ENCODE peak calls at places on chromosomes 6 and 20, in seven cellular contexts. X is pons; H is mammary epithelial cell; V is GM12878; Q is CD8-positive, alpha-beta T cell; K is left ventricle myocardium superior; Y is NCI-H1092 treated with DMSO at 0.1 percent for 48 hours. G is an unnamed sample.

GRCh38 chr6:165096209-165096608 is 213.2 kb downstream of the C6orf118 start:
- DNase-seq in X (no peak), H (no peak), V (no peak), Q (no peak), K (no peak), Y (no peak), G (no peak)

GRCh38 chr20:4150095-4150492 is 134.7 kb upstream of the RNF24 start:
- DNase-seq in X (no peak), H (no peak), V (no peak), Q (no peak), K (no peak), Y (no peak), G (peak; percentile 50)

GRCh38 chr6:166589786-166590574 is 3.5 kb upstream of the RAMACL start:
- DNase-seq in X (no peak), H (no peak), V (no peak), Q (no peak), K (no peak), Y (no peak), G (no peak)

GRCh38 chr6:56345539-56346090 is 98.2 kb upstream of the COL21A1 start:
- DNase-seq in X (no peak), H (no peak), V (no peak), Q (no peak), K (no peak), Y (no peak), G (no peak)

GRCh38 chr6:134389129-134389528 is 71.2 kb upstream of the SGK1 start:
- DNase-seq in X (no peak), H (no peak), V (no peak), Q (no peak), K (no peak), Y (no peak), G (no peak)

GRCh38 chr6:12371641-12372146 is 81.5 kb downstream of the EDN1 start:
- DNase-seq in X (no peak), H (peak; percentile 62), V (no peak), Q (no peak), K (no peak), Y (no peak), G (no peak)

GRCh38 chr20:51586005-51586440 is 43.5 kb upstream of the NFATC2 start:
- DNase-seq in X (no peak), H (peak; percentile 67), V (no peak), Q (no peak), K (no peak), Y (no peak), G (no peak)

GRCh38 chr6:110878751-110879539 is 4.4 kb downstream of the AMD1 start:
- DNase-seq in X (peak; percentile 77), H (no peak), V (no peak), Q (no peak), K (no peak), Y (no peak), G (peak; percentile 64)

GRCh38 chr6:10837009-10837691 is 1.2 kb downstream of the MAK start:
- DNase-seq in X (no peak), H (peak; percentile 10), V (no peak), Q (no peak), K (peak; percentile 57), Y (no peak), G (peak; percentile 16)

GRCh38 chr6:69090132-69090531 is 455.1 kb downstream of the ADGRB3 start:
- DNase-seq in X (no peak), H (no peak), V (no peak), Q (no peak), K (no peak), Y (no peak), G (no peak)

GRCh38 chr20:905396-905961 is 10.7 kb downstream of the ANGPT4 start:
- DNase-seq in X (peak; percentile 63), H (no peak), V (no peak), Q (no peak), K (no peak), Y (no peak), G (no peak)

GRCh38 chr6:52504778-52505127 is 72.1 kb downstream of the TRAM2 start:
- DNase-seq in X (no peak), H (no peak), V (no peak), Q (no peak), K (no peak), Y (no peak), G (no peak)

GRCh38 chr20:31560094-31560899 is 44.8 kb upstream of the ID1 start:
- DNase-seq in X (peak; percentile 58), H (peak; percentile 76), V (no peak), Q (peak; percentile 64), K (peak; percentile 73), Y (peak; percentile 28), G (peak; percentile 68)

GRCh38 chr6:170456334-170456733 is 96.8 kb downstream of the PSMB1 start:
- DNase-seq in X (no peak), H (no peak), V (no peak), Q (no peak), K (no peak), Y (no peak), G (no peak)

GRCh38 chr6:40328376-40328987 is 258.7 kb downstream of the LRFN2 start:
- DNase-seq in X (no peak), H (peak; percentile 52), V (no peak), Q (no peak), K (peak; percentile 44), Y (peak; percentile 66), G (peak; percentile 72)

GRCh38 chr6:31114540-31114876 is at the start of gene PSORS1C1:
- DNase-seq in X (peak; percentile 53), H (peak; percentile 90), V (no peak), Q (no peak), K (peak; percentile 90), Y (no peak), G (no peak)

GRCh38 chr20:49653925-49654324 is 59.8 kb downstream of the B4GALT5 start:
- DNase-seq in X (no peak), H (no peak), V (no peak), Q (no peak), K (no peak), Y (no peak), G (no peak)

GRCh38 chr6:156752666-156753301 is 24.4 kb upstream of the ARID1B start:
- DNase-seq in X (peak; percentile 11), H (no peak), V (peak; percentile 63), Q (no peak), K (peak; percentile 35), Y (no peak), G (no peak)

GRCh38 chr6:6981923-6982322 is 125.8 kb upstream of the RREB1 start:
- DNase-seq in X (no peak), H (peak; percentile 58), V (no peak), Q (no peak), K (no peak), Y (no peak), G (no peak)

GRCh38 chr6:131065824-131066171 is 2.8 kb upstream of the EPB41L2 start:
- DNase-seq in X (no peak), H (no peak), V (no peak), Q (no peak), K (no peak), Y (no peak), G (no peak)

GRCh38 chr6:163585932-163586437 is 171.5 kb downstream of the QKI start:
- DNase-seq in X (no peak), H (peak; percentile 53), V (no peak), Q (no peak), K (peak; percentile 68), Y (no peak), G (no peak)

GRCh38 chr20:19969106-19969505 is 48.1 kb upstream of the NAA20 start:
- DNase-seq in X (no peak), H (no peak), V (no peak), Q (no peak), K (no peak), Y (no peak), G (no peak)

GRCh38 chr6:136535880-136536620 is 14.2 kb downstream of the MAP7 start:
- DNase-seq in X (no peak), H (no peak), V (no peak), Q (no peak), K (no peak), Y (no peak), G (no peak)

GRCh38 chr20:44501448-44501847 is 20.4 kb downstream of the SERINC3 start:
- DNase-seq in X (no peak), H (no peak), V (no peak), Q (no peak), K (no peak), Y (no peak), G (no peak)

GRCh38 chr20:40945754-40946451 is 82.7 kb upstream of the TOP1 start:
- DNase-seq in X (peak; percentile 75), H (no peak), V (no peak), Q (no peak), K (peak; percentile 46), Y (peak; percentile 51), G (peak; percentile 38)

GRCh38 chr6:781350-781961 is 88.5 kb upstream of the EXOC2 start:
- DNase-seq in X (no peak), H (no peak), V (no peak), Q (no peak), K (no peak), Y (no peak), G (no peak)